ENCODE peak calls at places on chromosome 1, in five cellular contexts. V is NCI-H1092 treated with DMSO at 0.1 percent for 48 hours; P is iPS-NIHi11; L is AG08395; H is activated CD4-positive, alpha-beta T cell treated with anti-CD3 and anti-CD28 coated beads for 24 hours. N is an unnamed sample.

GRCh38 chr1:151616505-151616849 is 4.6 kb downstream of the SNX27 start:
- DNase-seq in P (no peak), H (no peak), V (no peak), L (peak), N (no peak)

GRCh38 chr1:15418811-15419515 is 9.3 kb downstream of the EFHD2 start:
- DNase-seq in H (no peak), V (no peak), P (no peak), L (no peak), N (no peak)

GRCh38 chr1:243490748-243491686 is 235.2 kb downstream of the SDCCAG8 start:
- DNase-seq in L (peak), H (no peak), P (peak), V (no peak), N (no peak)

GRCh38 chr1:13494025-13494424 is 19.8 kb downstream of the LRRC38 start:
- DNase-seq in V (no peak), H (no peak), L (no peak), P (no peak), N (no peak)

GRCh38 chr1:94236021-94236491 is 1.3 kb downstream of the ARHGAP29 start:
- DNase-seq in H (no peak), L (peak), P (no peak), V (no peak), N (no peak)

GRCh38 chr1:22611530-22611947 is 24.9 kb upstream of the C1QA start:
- DNase-seq in H (no peak), L (peak), V (no peak), P (peak), N (peak)

GRCh38 chr1:111196213-111196612 is 4.2 kb downstream of the DENND2D start:
- DNase-seq in V (no peak), L (no peak), P (no peak), H (no peak), N (no peak)

GRCh38 chr1:51253691-51254090 is 17.6 kb downstream of the RNF11 start:
- DNase-seq in L (no peak), P (no peak), V (no peak), H (no peak), N (no peak)

GRCh38 chr1:25563330-25564215 is 20.2 kb downstream of the LDLRAP1 start:
- DNase-seq in V (no peak), L (no peak), H (no peak), P (no peak), N (no peak)

GRCh38 chr1:212229654-212230053 is 55.6 kb upstream of the PPP2R5A start:
- DNase-seq in P (no peak), L (peak), V (no peak), H (no peak), N (no peak)